ENCODE peak calls at places on chromosomes 5 and 9, in nine cellular contexts. K, H, Q, I, R, T, P, O and L are unnamed samples.

GRCh38 chr5:111043712-111044506 is 27.6 kb upstream of the TSLP start:
- DNase-seq in K (no peak), P (peak; percentile 53), R (no peak), T (peak; percentile 10), O (no peak), I (no peak), Q (no peak), H (no peak), L (peak; percentile 4)

GRCh38 chr5:35198096-35198495 is 32.2 kb downstream of the PRLR start:
- DNase-seq in K (peak; percentile 54), H (no peak), P (peak; percentile 60), I (no peak), O (peak; percentile 90), Q (no peak), R (peak; percentile 56), T (peak; percentile 76), L (no peak)

GRCh38 chr9:14203366-14204056 is 110.4 kb downstream of the NFIB start:
- DNase-seq in P (peak; percentile 62), O (no peak), K (peak; percentile 59), H (no peak), R (peak; percentile 39), I (no peak), T (peak; percentile 37), Q (no peak), L (peak; percentile 44)

GRCh38 chr9:133535285-133535877 is 877 bp downstream of the ADAMTSL2 start:
- DNase-seq in R (no peak), P (no peak), Q (no peak), I (no peak), K (no peak), H (no peak), O (no peak), T (no peak), L (no peak)

GRCh38 chr9:100679834-100680233 is 102.0 kb downstream of the CAVIN4 start:
- DNase-seq in I (no peak), H (no peak), P (no peak), K (no peak), Q (no peak), T (no peak), O (no peak), R (no peak), L (no peak)

GRCh38 chr9:133114886-133115603 is 6.0 kb downstream of the RALGDS start:
- DNase-seq in T (no peak), H (no peak), K (no peak), O (peak; percentile 67), Q (no peak), P (no peak), I (no peak), R (no peak), L (no peak)

GRCh38 chr9:78130004-78130403 is 98.4 kb upstream of the GNAQ start:
- DNase-seq in K (no peak), O (no peak), I (no peak), Q (no peak), T (no peak), R (no peak), P (peak; percentile 56), H (no peak), L (peak; percentile 34)

GRCh38 chr9:75830303-75830702 is 60.2 kb upstream of the PCSK5 start:
- DNase-seq in T (no peak), P (no peak), H (no peak), I (no peak), R (no peak), O (no peak), K (no peak), Q (no peak), L (no peak)

GRCh38 chr5:109805472-109805871 is 115.7 kb downstream of the MAN2A1 start:
- DNase-seq in I (no peak), H (no peak), T (no peak), K (no peak), O (no peak), P (no peak), Q (no peak), R (no peak), L (no peak)

GRCh38 chr5:88503065-88503394 is 234.4 kb upstream of the TMEM161B start:
- DNase-seq in T (no peak), R (no peak), K (no peak), Q (no peak), P (peak; percentile 25), I (no peak), O (no peak), H (no peak), L (no peak)

GRCh38 chr5:93586948-93587918 is 4.2 kb downstream of the NR2F1 start:
- DNase-seq in I (no peak), P (peak; percentile 66), T (no peak), R (no peak), K (no peak), Q (no peak), H (no peak), O (peak; percentile 73), L (no peak)

GRCh38 chr9:93898502-93899426 is 56.4 kb downstream of the BARX1 start:
- DNase-seq in Q (no peak), K (no peak), O (no peak), P (no peak), H (no peak), R (no peak), T (no peak), I (no peak), L (no peak)

GRCh38 chr9:96135904-96136303 is 166.1 kb downstream of the HSD17B3 start:
- DNase-seq in K (no peak), Q (no peak), H (no peak), T (no peak), P (peak; percentile 12), O (no peak), R (no peak), I (no peak), L (no peak)

GRCh38 chr9:16726718-16727451 is 143.6 kb downstream of the BNC2 start:
- DNase-seq in T (peak; percentile 93), Q (no peak), I (no peak), R (peak; percentile 89), H (no peak), K (peak; percentile 84), P (peak; percentile 88), O (peak; percentile 93), L (peak; percentile 76)

GRCh38 chr5:172235132-172235780 is 41.3 kb downstream of the EFCAB9 start:
- DNase-seq in I (no peak), O (no peak), P (peak; percentile 51), H (peak; percentile 59), R (no peak), Q (no peak), T (peak; percentile 13), K (no peak), L (no peak)

GRCh38 chr5:126831175-126831574 is 54.2 kb downstream of the LMNB1 start:
- DNase-seq in O (no peak), P (no peak), H (no peak), K (no peak), T (no peak), R (no peak), Q (no peak), I (no peak), L (no peak)

DNA sequence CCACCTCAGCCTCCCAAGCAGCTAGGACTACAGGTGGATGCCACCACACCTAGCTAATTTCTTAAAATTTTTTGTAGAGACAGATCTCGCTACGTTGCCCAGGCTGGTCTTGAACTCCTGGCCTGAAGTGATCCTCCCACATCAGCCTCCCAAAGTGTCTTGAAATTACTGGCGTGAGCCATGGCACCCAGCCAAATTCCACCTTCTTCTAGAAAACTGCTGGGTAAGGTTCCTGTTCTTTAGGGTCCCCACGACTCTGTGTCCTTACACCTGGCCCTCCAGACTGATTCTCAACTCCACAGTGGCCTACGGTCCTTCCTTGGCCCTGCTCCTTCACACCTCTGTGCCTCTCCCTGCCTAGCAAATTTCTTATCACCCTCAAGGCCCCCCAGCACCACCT is 1.9 kb downstream of the MAPK9 start:
- DNase-seq in O (peak; percentile 35), Q (no peak), I (no peak), R (no peak), P (no peak), T (no peak), H (no peak), K (peak; percentile 29), L (no peak)
- H3K4me1 ChIP-seq in O (no peaks in the 10 kb centered on the region), Q (peaks cover 29% of the 10 kb centered on the region), I (peaks cover 15% of the 10 kb centered on the region), R (no peaks in the 10 kb centered on the region), P (peaks cover 4% of the 10 kb centered on the region), T (peaks cover 9% of the 10 kb centered on the region), H (peaks cover 6% of the 10 kb centered on the region), K (peaks cover 26% of the 10 kb centered on the region), L (peaks cover 25% of the 10 kb centered on the region)

DNA sequence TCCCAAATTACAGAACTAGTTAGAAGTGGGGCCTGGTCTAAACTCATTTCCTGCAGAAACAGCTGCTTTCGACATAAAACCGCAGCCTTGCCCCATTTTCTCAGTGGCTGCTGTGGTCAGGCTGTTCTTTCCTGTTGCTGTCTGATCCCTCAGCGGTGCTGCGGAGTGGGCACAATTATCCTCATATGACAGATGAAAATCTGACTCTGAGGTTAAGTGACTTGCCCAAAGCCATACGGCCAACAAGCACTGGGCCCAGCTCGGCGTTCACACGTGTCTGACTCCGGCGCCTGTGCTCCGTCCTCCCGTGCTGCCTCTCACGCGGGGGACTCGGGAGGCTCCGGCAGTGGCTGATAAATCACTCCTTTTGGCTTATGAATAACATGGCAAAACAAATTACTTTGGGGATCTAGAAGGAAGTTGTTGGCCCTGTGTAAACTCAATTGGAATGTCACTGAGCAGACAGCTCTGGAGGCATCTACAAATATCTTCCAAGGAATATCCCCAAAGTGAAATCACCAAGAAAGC is 142.6 kb upstream of the LMX1B start:
- DNase-seq in K (peak; percentile 61), Q (peak; percentile 73), H (peak; percentile 52), I (peak; percentile 68), T (peak; percentile 91), O (peak; percentile 80), P (peak; percentile 60), R (peak; percentile 42), L (no peak)
- H3K36me3 ChIP-seq in K (no peaks in the 10 kb centered on the region), Q (no peaks in the 10 kb centered on the region), H (no peaks in the 10 kb centered on the region), I (no peaks in the 10 kb centered on the region), T (no peaks in the 10 kb centered on the region), O (no peaks in the 10 kb centered on the region), P (no peaks in the 10 kb centered on the region), R (no peaks in the 10 kb centered on the region), L (no peaks in the 10 kb centered on the region)

DNA sequence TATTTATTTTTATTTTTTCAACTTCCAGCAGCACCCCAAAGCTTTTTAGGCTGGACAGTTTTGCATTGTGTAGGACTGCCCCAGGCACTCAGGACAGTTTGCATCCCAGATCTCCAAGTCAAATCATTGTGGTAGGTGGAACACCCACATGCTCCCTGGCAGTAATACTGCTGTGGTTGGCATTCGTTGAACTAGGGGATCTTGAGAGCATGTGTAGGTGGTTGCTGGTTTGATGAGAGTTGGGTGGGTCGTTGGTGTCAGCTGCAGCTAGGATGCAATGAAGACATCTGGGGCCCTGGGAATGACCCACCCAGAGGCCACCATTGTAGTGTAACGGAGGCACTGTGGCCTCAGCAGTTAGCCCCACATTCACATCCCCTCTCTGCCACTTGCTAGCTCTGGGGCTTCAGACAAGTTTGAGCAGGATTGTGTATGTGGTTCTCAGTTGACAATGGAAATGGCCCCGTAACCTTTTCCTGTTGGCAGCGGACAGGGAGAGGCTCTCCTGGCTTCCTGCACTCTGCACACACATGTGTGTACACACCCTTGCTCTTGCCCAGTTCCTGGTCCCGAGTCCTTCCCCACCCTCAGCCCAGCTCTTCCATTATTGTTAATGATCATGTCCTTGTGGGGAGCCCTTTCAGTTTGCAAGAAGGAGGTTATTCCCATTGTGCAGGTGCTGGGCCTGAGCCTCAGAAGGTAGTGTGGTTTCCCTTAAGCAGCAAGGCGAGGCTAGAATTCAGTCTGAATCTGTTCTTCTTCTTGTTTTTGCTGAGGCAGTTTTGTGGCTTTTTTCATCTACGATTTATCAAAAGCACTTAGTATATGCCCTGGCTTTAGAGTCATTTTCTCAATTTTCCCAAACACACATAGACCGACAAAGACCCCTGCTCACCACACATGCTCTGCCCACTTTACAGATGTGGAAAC is 46.5 kb downstream of the PPARGC1B start:
- DNase-seq in R (no peak), K (no peak), H (peak; percentile 41), P (no peak), T (no peak), O (peak; percentile 43), I (no peak), Q (no peak), L (no peak)
- H3K9me3 ChIP-seq in R (no peaks in the 10 kb centered on the region), K (no peaks in the 10 kb centered on the region), H (no peaks in the 10 kb centered on the region), P (no peaks in the 10 kb centered on the region), T (no peaks in the 10 kb centered on the region), O (no peaks in the 10 kb centered on the region), I (no peaks in the 10 kb centered on the region), Q (no peaks in the 10 kb centered on the region), L (peaks cover 8% of the 10 kb centered on the region)

GRCh38 chr5:69308046-69308553 is 24.5 kb downstream of the CCDC125 start:
- DNase-seq in K (no peak), I (no peak), Q (no peak), T (no peak), P (peak; percentile 20), H (no peak), R (no peak), O (no peak), L (no peak)
- H3K4me1 ChIP-seq in K (no peaks in the 10 kb centered on the region), I (no peaks in the 10 kb centered on the region), Q (no peaks in the 10 kb centered on the region), T (no peaks in the 10 kb centered on the region), P (no peaks in the 10 kb centered on the region), H (no peaks in the 10 kb centered on the region), R (no peaks in the 10 kb centered on the region), O (no peaks in the 10 kb centered on the region), L (peaks cover 2% of the 10 kb centered on the region)